ENCODE peak calls at places on chromosomes 6 and 20, in five cellular contexts. S is ovary; I is SK-N-SH; H is CD8-positive, alpha-beta T cell; X is pancreas. O is an unnamed sample. For H3K4me1, H3K27me3 and H3K36me3, the result is how much of the 10 kb centered on the place peaks cover.

GRCh38 chr20:53679597-53680309 is 86.1 kb upstream of the ZNF217 start:
- DNase-seq in S (no peak), I (no peak), H (no peak), X (no peak), O (peak)

GRCh38 chr20:2713285-2713684 is 20.7 kb downstream of the EBF4 start:
- DNase-seq in S (no peak), I (no peak), H (no peak), X (no peak), O (no peak)

GRCh38 chr6:10413850-10414765 is 766 bp downstream of the TFAP2A start:
- DNase-seq in S (no peak), I (no peak), H (no peak), X (no peak), O (no peak)

GRCh38 chr6:63333440-63333839 is 13.7 kb upstream of the LGSN start:
- DNase-seq in S (no peak), I (no peak), H (no peak), X (no peak), O (no peak)

GRCh38 chr6:45697605-45698004 is 318.1 kb downstream of the CLIC5 start:
- DNase-seq in S (no peak), I (no peak), H (no peak), X (no peak), O (no peak)

GRCh38 chr20:58651548-58651822 is 402 bp downstream of the STX16 start:
- DNase-seq in S (no peak), I (peak), H (no peak), X (no peak), O (no peak)

GRCh38 chr6:79778794-79779193 is 147.7 kb downstream of the SH3BGRL2 start:
- DNase-seq in S (no peak), I (no peak), H (no peak), X (no peak), O (no peak)

GRCh38 chr20:22578221-22579118 is 5.9 kb downstream of the FOXA2 start:
- DNase-seq in S (no peak), I (no peak), H (no peak), X (peak), O (no peak)

GRCh38 chr6:96990462-96990861 is 65.9 kb downstream of the KLHL32 start:
- DNase-seq in S (no peak), I (no peak), H (no peak), X (no peak), O (no peak)

GRCh38 chr6:138655828-138656227 is 117.7 kb upstream of the CCDC28A start:
- DNase-seq in S (no peak), I (no peak), H (no peak), X (no peak), O (peak)

GRCh38 chr6:157847846-157848245 is 24.8 kb downstream of the SNX9 start:
- DNase-seq in S (no peak), I (no peak), H (no peak), X (no peak), O (no peak)

GRCh38 chr20:58706975-58707681 is 14.5 kb downstream of the NPEPL1 start:
- DNase-seq in S (no peak), I (peak), H (no peak), X (peak), O (peak)

GRCh38 chr6:133955582-133956412 is 2.8 kb downstream of the TBPL1 start:
- DNase-seq in S (no peak), I (no peak), H (no peak), X (no peak), O (no peak)

GRCh38 chr6:169263836-169264608 is 10.4 kb upstream of the THBS2 start:
- DNase-seq in S (no peak), I (peak), H (no peak), X (no peak), O (no peak)

DNA sequence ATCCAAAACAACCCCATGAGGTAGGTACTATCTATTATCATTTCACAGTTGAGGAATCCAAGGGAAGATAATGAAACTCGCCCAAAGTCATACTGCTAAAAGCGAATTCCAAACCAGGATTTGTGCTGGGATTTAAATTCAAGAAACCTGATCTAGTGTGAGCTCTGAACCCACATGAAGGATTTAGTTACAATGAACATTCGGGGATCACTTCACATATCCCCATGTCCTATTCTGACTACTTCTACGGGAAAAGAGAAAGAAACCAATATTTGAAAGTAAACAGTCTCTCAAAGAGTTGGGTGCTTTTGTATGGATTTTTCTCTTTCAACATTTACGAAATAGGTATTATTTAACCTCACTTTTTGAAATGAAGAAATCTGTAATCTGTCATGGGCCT is 12.9 kb downstream of the RANBP9 start:
- DNase-seq in S (no peak), I (no peak), H (no peak), X (no peak), O (no peak)
- H3K4me1 ChIP-seq in S (under half), I (under half), H (half or more), X (under half), O (under half)

DNA sequence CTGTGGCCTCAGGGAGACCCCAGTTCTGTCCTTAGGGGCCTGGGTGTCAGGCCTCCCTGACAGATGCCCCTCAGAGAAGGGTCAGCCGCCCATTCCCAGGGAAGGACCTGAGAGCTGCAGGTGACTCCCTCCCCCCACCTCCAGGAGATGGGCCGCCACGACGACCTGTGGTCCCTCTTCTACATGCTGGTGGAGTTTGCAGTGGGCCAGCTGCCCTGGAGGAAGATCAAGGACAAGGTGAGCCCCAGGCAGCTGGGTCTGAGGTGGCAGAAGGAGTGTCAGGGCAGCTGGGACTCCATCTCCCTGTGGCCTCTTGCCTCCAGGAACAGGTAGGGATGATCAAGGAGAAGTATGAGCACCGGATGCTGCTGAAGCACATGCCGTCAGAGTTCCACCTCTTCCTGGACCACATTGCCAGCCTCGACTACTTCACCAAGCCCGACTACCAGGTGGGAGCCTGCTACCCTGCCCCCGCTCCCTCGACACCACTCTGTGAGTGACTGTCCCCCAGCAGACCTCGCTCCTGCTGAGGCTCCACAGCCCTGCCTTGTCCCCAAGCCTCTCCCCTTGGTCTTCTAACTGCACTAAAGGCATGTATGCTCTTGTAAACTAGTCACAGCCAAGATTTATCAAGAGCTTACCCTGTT is 12.2 kb downstream of the TTBK1 start:
- DNase-seq in S (no peak), I (no peak), H (no peak), X (no peak), O (no peak)
- H3K27me3 ChIP-seq in S (under half), I (under half), H (under half), X (under half), O (under half)

DNA sequence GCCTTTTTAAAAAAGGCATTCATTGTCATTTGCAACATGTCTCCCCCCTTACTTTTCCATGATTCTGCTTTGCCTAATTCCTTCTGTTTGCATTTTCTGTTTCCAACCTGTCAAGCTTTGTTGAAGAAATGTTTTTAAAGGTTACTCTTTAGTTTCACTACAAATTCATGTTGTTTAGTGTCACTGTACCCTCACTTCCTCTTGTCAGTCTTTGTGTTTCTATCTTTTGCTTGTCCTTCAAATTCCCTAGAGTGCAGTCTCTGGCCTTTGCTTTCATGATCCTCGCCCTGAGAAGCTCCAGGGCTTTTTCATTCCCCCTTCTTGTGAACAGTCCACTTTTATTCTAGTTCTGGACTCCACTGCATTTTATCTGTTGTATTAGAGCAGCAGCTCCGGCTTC is 90.6 kb downstream of the MAP3K4 start:
- DNase-seq in S (no peak), I (no peak), H (no peak), X (no peak), O (no peak)
- H3K36me3 ChIP-seq in S (under half), I (half or more), H (under half), X (under half), O (under half)

GRCh38 chr20:50115041-50115512 is 2.1 kb upstream of the UBE2V1 start:
- DNase-seq in S (no peak), I (no peak), H (no peak), X (no peak), O (no peak)

GRCh38 chr20:50118203-50118602 is 5.3 kb upstream of the UBE2V1 start:
- DNase-seq in S (no peak), I (no peak), H (no peak), X (no peak), O (no peak)

GRCh38 chr20:50113420-50114224 is 672 bp upstream of the UBE2V1 start:
- DNase-seq in S (no peak), I (no peak), H (no peak), X (no peak), O (no peak)

GRCh38 chr20:50115591-50116367 is 2.8 kb upstream of the UBE2V1 start:
- DNase-seq in S (peak), I (peak), H (peak), X (peak), O (peak)

GRCh38 chr20:50116368-50116999 is 3.5 kb upstream of the UBE2V1 start:
- DNase-seq in S (no peak), I (no peak), H (no peak), X (no peak), O (no peak)
- H3K4me1 ChIP-seq in S (under half), I (under half), H (under half), X (under half), O (under half)